ENCODE peak calls at places on chromosomes 13 and 19, in six cellular contexts. One of them, this sample, is unnamed.

GRCh38 chr13:93296584-93296983 is 70.0 kb downstream of the GPC6 start:
- DNase-seq in HCEC 1CT: no peak
- DNase-seq in GM12865: no peak
- DNase-seq in adipocyte: no peak
- DNase-seq in HT-29: no peak
- DNase-seq in AG04450: no peak
- DNase-seq in this sample: no peak

GRCh38 chr19:6264803-6265202 is 15.0 kb downstream of the MLLT1 start:
- DNase-seq in HT-29: no peak
- DNase-seq in GM12865: no peak
- DNase-seq in HCEC 1CT: no peak
- DNase-seq in AG04450: no peak
- DNase-seq in adipocyte: no peak
- DNase-seq in this sample: no peak

GRCh38 chr19:2500861-2501260 is 24.9 kb downstream of the GADD45B start:
- DNase-seq in HT-29: no peak
- DNase-seq in adipocyte: no peak
- DNase-seq in HCEC 1CT: no peak
- DNase-seq in AG04450: no peak
- DNase-seq in GM12865: no peak
- DNase-seq in this sample: no peak

GRCh38 chr13:71659427-71659826 is 207.6 kb downstream of the DACH1 start:
- DNase-seq in HCEC 1CT: no peak
- DNase-seq in GM12865: no peak
- DNase-seq in adipocyte: no peak
- DNase-seq in HT-29: no peak
- DNase-seq in AG04450: no peak
- DNase-seq in this sample: no peak

GRCh38 chr19:48966541-48967345 is 1.6 kb downstream of the FTL start:
- DNase-seq in HT-29: peak; percentile 32
- DNase-seq in GM12865: no peak
- DNase-seq in adipocyte: peak; percentile 45
- DNase-seq in HCEC 1CT: peak; percentile 24
- DNase-seq in AG04450: no peak
- DNase-seq in this sample: peak; percentile 85

GRCh38 chr13:35744566-35745203 is 268.2 kb upstream of the MAB21L1 start:
- DNase-seq in HCEC 1CT: no peak
- DNase-seq in adipocyte: peak; percentile 13
- DNase-seq in AG04450: no peak
- DNase-seq in HT-29: no peak
- DNase-seq in GM12865: no peak
- DNase-seq in this sample: peak; percentile 73

GRCh38 chr13:33015791-33016323 is 366 bp upstream of the KL start:
- DNase-seq in adipocyte: no peak
- DNase-seq in HT-29: no peak
- DNase-seq in GM12865: peak; percentile 43
- DNase-seq in AG04450: no peak
- DNase-seq in HCEC 1CT: no peak
- DNase-seq in this sample: no peak

GRCh38 chr13:47025791-47026419 is 129.1 kb upstream of the HTR2A start:
- DNase-seq in adipocyte: no peak
- DNase-seq in HCEC 1CT: no peak
- DNase-seq in GM12865: no peak
- DNase-seq in HT-29: no peak
- DNase-seq in AG04450: no peak
- DNase-seq in this sample: peak; percentile 75

GRCh38 chr13:30847697-30848307 is 58.3 kb upstream of the MEDAG start:
- DNase-seq in HCEC 1CT: peak; percentile 86
- DNase-seq in GM12865: peak; percentile 72
- DNase-seq in adipocyte: peak; percentile 95
- DNase-seq in AG04450: peak; percentile 93
- DNase-seq in HT-29: no peak
- DNase-seq in this sample: no peak

GRCh38 chr13:47426126-47426849 is 529.4 kb upstream of the HTR2A start:
- DNase-seq in HT-29: no peak
- DNase-seq in HCEC 1CT: peak; percentile 89
- DNase-seq in AG04450: no peak
- DNase-seq in GM12865: no peak
- DNase-seq in adipocyte: peak; percentile 14
- DNase-seq in this sample: no peak